ENCODE peak calls at places on chromosomes 6 and 20, in five cellular contexts. S is IMR-90, B is A549, N is GM12878, C is K562. O is an unnamed sample.

GRCh38 chr6:2999005-2999620 is 581 bp upstream of the NQO2 start:
- DNase-seq in S (peak; percentile 78), B (peak; percentile 72), N (no peak), C (no peak), O (no peak)

GRCh38 chr6:4130357-4130987 is 4.9 kb downstream of the ECI2 start:
- DNase-seq in C (no peak), S (no peak), N (no peak), B (no peak), O (no peak)

GRCh38 chr6:225121-225721 is 67.1 kb upstream of the DUSP22 start:
- DNase-seq in C (no peak), B (no peak), S (no peak), N (peak; percentile 72), O (no peak)

GRCh38 chr6:30800876-30801275 is 56.5 kb upstream of the IER3 start:
- DNase-seq in B (no peak), N (no peak), C (no peak), S (no peak), O (no peak)

GRCh38 chr6:149032599-149033405 is 284.7 kb upstream of the TAB2 start:
- DNase-seq in B (peak; percentile 83), C (no peak), S (peak; percentile 84), N (peak; percentile 92), O (peak; percentile 26)

GRCh38 chr20:35394271-35394670 is 17.5 kb downstream of the UQCC1 start:
- DNase-seq in S (no peak), B (no peak), N (no peak), C (no peak), O (no peak)

GRCh38 chr6:22141271-22141745 is 155.5 kb downstream of the PRL start:
- DNase-seq in C (no peak), N (no peak), S (peak; percentile 10), B (peak; percentile 62), O (no peak)

GRCh38 chr20:48012401-48012974 is 227.2 kb upstream of the SULF2 start:
- DNase-seq in B (peak; percentile 21), S (peak; percentile 45), C (peak; percentile 17), N (no peak), O (peak; percentile 27)

GRCh38 chr6:7238900-7239589 is 74.0 kb downstream of the SSR1 start:
- DNase-seq in N (no peak), C (peak; percentile 87), B (peak; percentile 75), S (peak; percentile 67), O (peak; percentile 79)

GRCh38 chr6:6714498-6715360 is 126.2 kb downstream of the LY86 start:
- DNase-seq in C (no peak), N (no peak), S (peak; percentile 15), B (no peak), O (no peak)

GRCh38 chr6:100453701-100454521 is 10.8 kb downstream of the SIM1 start:
- DNase-seq in S (no peak), N (no peak), C (no peak), B (no peak), O (no peak)

GRCh38 chr6:55875420-55875819 is at the start of gene BMP5:
- DNase-seq in S (no peak), B (no peak), C (no peak), N (no peak), O (no peak)

GRCh38 chr6:20708367-20709124 is 174.3 kb downstream of the CDKAL1 start:
- DNase-seq in N (peak; percentile 59), B (no peak), C (no peak), S (peak; percentile 31), O (no peak)

GRCh38 chr20:17797163-17797562 is 97.4 kb downstream of the BANF2 start:
- DNase-seq in C (no peak), B (no peak), S (no peak), N (no peak), O (no peak)

GRCh38 chr20:34834459-34834893 is 9.0 kb upstream of the NCOA6 start:
- DNase-seq in S (peak; percentile 45), C (peak; percentile 39), B (peak; percentile 36), N (no peak), O (peak; percentile 62)

GRCh38 chr6:13733178-13733851 is 21.7 kb upstream of the RANBP9 start:
- DNase-seq in C (no peak), S (peak; percentile 93), B (peak; percentile 26), N (no peak), O (no peak)

DNA sequence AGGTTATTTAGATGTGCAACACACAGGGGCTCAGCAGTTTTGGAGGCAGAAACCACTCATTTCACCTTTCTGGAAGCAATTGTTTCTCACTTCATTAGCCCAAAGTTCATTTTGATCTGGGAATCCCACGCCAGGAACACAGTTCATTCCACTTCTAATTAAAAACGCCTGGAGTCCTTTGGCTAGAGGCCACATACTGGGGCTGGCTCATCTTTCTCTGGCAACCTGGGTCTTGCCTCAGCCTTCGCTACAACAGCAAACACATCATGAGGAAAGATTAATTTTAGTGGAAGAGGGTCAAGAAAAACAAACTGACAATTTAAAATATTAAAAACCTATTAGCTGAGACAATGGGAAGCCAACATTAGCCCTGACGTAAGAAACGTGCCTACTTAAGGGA is 69.8 kb downstream of the RFPL4B start:
- DNase-seq in C (no peak), S (no peak), N (no peak), B (no peak), O (no peak)
- TF ChIP-seq RCOR1 in C (no peak), S (no peak), N (no peak), B (no peak), O (no peak)

DNA sequence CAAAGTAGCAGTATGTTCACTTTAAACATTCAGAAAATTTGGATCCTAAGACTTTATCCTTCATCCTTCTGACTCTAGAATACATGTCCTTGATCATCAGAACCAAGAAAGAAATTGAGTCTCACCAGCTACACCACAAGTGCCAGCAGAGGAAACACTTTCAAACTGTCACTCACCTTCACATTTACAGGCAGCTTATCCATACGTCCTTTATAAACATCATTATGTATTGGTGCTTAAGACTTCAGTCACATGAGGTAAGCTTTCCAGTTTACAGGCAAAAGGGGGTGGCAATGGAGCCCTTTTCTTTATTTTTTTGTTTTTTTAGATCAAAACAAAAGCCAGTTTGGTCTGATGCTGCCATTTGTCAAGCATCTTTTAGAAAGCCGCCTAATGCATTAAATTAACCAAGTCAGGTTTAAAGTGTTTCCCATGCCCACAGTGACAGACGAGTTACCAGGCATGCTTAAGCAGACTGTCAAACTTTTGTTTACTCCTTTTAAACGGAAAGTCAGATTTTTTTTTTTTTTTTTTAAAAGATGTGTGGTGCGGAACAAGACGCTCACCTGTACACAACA is 984 bp upstream of the BRPF3 start:
- DNase-seq in B (no peak), N (no peak), S (no peak), C (no peak), O (no peak)
- TF ChIP-seq RCOR1 in B (no peak), N (no peak), S (no peak), C (no peak), O (no peak)

GRCh38 chr20:31829731-31830130 is 10.6 kb downstream of the MYLK2 start:
- DNase-seq in C (no peak), B (no peak), N (no peak), S (no peak), O (no peak)
- TF ChIP-seq RCOR1 in C (no peak), B (no peak), N (no peak), S (no peak), O (no peak)

DNA sequence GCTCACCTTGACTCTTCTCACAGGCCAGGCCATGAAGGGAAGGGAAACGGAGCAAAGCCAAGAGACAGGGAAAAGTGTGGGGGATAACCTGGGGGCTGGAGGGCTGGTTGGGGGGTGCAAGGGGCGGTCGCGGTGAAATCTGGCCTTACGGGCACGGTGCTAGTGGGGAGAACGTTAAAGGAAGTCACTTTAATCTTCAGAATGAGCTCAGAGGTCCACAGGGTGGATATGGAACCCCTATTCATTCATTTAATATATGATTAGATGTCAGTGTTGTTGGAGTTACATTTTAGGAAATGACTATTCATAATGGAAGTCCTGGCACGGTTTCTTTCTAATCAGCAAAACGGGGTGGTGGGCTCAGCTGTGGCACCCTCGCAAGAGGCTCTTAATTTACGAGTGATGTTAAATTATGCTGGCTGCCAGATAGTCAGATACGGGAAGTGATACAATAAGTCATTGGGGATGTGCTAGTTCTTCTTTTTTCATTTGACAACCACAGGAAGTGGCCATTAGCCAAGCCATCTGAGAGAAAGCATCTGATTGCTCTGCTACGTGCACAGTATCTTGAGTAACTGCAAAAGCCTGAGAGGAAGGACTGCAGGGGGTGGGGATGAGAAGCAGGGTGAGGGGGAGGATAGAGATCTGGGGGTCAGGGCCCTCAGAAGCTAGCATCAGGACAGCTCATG is 253.0 kb downstream of the QKI start:
- DNase-seq in S (peak; percentile 15), N (peak; percentile 93), C (no peak), B (no peak), O (no peak)
- TF ChIP-seq RCOR1 in S (no peak), N (no peak), C (no peak), B (no peak), O (no peak)

DNA sequence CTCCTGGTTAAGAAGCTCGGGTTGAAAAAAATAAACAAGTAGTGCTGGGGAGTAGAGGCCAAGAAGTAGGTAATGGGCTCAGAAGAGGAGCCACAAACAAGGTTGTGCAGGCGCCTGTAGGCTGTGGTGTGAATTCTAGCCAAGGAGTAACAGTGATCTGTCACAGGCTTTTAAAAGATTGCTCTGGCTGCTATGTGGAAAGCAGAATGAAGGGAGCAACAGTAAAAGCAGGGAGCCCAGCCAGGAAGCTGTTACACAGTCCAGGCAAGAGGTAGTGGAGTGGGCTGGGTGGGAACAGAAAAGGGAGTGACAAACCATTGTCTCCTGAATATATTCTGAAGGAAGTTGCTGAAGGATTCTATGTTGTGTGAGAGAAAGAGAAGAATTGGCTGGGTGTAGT is 2.0 kb downstream of the HFE start:
- DNase-seq in N (no peak), C (no peak), B (no peak), S (no peak), O (no peak)
- TF ChIP-seq RCOR1 in N (no peak), C (no peak), B (no peak), S (no peak), O (no peak)

GRCh38 chr20:1908191-1908590 is 13.0 kb downstream of the SIRPA start:
- DNase-seq in C (no peak), B (no peak), N (no peak), S (no peak), O (no peak)
- TF ChIP-seq RCOR1 in C (no peak), B (no peak), N (no peak), S (no peak), O (no peak)

GRCh38 chr6:28281288-28282064 is at the start of gene PGBD1:
- DNase-seq in B (peak; percentile 83), C (peak; percentile 83), S (peak; percentile 77), N (no peak), O (peak; percentile 92)
- TF ChIP-seq RCOR1 in B (no peak), C (no peak), S (no peak), N (no peak), O (no peak)

GRCh38 chr6:88870728-88871330 is 92.6 kb downstream of the RNGTT start:
- DNase-seq in S (peak; percentile 74), C (peak; percentile 36), N (peak; percentile 39), B (peak; percentile 49), O (peak; percentile 29)
- TF ChIP-seq RCOR1 in S (no peak), C (no peak), N (no peak), B (no peak), O (no peak)

GRCh38 chr6:106099235-106099537 is 13.1 kb downstream of the PRDM1 start:
- DNase-seq in C (no peak), N (no peak), S (no peak), B (no peak), O (no peak)
- TF ChIP-seq RCOR1 in C (no peak), N (no peak), S (no peak), B (no peak), O (no peak)